ENCODE peak calls at places on chromosomes 12 and 14, in five cellular contexts. R, Y, L, S and K are unnamed samples.

GRCh38 chr14:93997082-93997481 is at the start of gene CCDC197:
- DNase-seq in R (no peak), Y (no peak), L (no peak), S (no peak), K (no peak)

GRCh38 chr14:69698572-69698971 is 68.4 kb upstream of the SRSF5 start:
- DNase-seq in R (no peak), Y (no peak), L (no peak), S (no peak), K (no peak)

GRCh38 chr14:20417250-20418186 is 4.2 kb upstream of the TEP1 start:
- DNase-seq in R (no peak), Y (no peak), L (no peak), S (no peak), K (no peak)

GRCh38 chr14:47490766-47491165 is 184.6 kb downstream of the MDGA2 start:
- DNase-seq in R (no peak), Y (no peak), L (no peak), S (no peak), K (no peak)

GRCh38 chr14:95814363-95815225 is 62.0 kb upstream of the TUNAR start:
- DNase-seq in R (no peak), Y (no peak), L (no peak), S (no peak), K (no peak)

GRCh38 chr12:122891661-122892525 is 4.0 kb downstream of the VPS37B start:
- DNase-seq in R (no peak), Y (peak; percentile 77), L (no peak), S (peak; percentile 68), K (no peak)

GRCh38 chr12:12582193-12582881 is 19.7 kb upstream of the DUSP16 start:
- DNase-seq in R (no peak), Y (no peak), L (no peak), S (no peak), K (no peak)

GRCh38 chr14:36857136-36857535 is 195.5 kb downstream of the PAX9 start:
- DNase-seq in R (no peak), Y (peak; percentile 10), L (no peak), S (no peak), K (no peak)

GRCh38 chr14:35754671-35755070 is 54.4 kb downstream of the RALGAPA1 start:
- DNase-seq in R (no peak), Y (no peak), L (no peak), S (no peak), K (no peak)

GRCh38 chr14:35952584-35952983 is 126.4 kb downstream of the BRMS1L start:
- DNase-seq in R (no peak), Y (no peak), L (no peak), S (no peak), K (no peak)

GRCh38 chr14:91387135-91387849 is 30.3 kb downstream of the CCDC88C start:
- DNase-seq in R (no peak), Y (peak; percentile 48), L (no peak), S (no peak), K (no peak)

GRCh38 chr12:4977104-4977503 is 66.6 kb upstream of the KCNA5 start:
- DNase-seq in R (no peak), Y (no peak), L (no peak), S (no peak), K (no peak)